ENCODE peak calls at places on chromosomes 11 and 22, in six cellular contexts. P, G, U, I, V and X are unnamed samples.

GRCh38 chr11:126874276-126874675 is 126.3 kb downstream of the KIRREL3 start:
- DNase-seq in P (no peak), G (no peak), U (no peak), I (no peak), V (no peak), X (no peak)

GRCh38 chr11:67267188-67268035 is 1.1 kb downstream of the GRK2 start:
- DNase-seq in P (no peak), G (no peak), U (no peak), I (no peak), V (no peak), X (no peak)

GRCh38 chr11:59187587-59187986 is 15.7 kb downstream of the DTX4 start:
- DNase-seq in P (no peak), G (no peak), U (no peak), I (no peak), V (no peak), X (peak)

GRCh38 chr11:107621090-107621489 is 30.1 kb downstream of the ELMOD1 start:
- DNase-seq in P (no peak), G (no peak), U (no peak), I (no peak), V (no peak), X (no peak)

GRCh38 chr22:23219787-23220484 is 39.6 kb downstream of the BCR start:
- DNase-seq in P (peak), G (no peak), U (peak), I (peak), V (no peak), X (no peak)

GRCh38 chr11:7531011-7531410 is 17.2 kb downstream of the PPFIBP2 start:
- DNase-seq in P (no peak), G (no peak), U (no peak), I (no peak), V (no peak), X (no peak)

GRCh38 chr22:25112538-25113253 is 87.0 kb upstream of the CRYBB3 start:
- DNase-seq in P (no peak), G (no peak), U (no peak), I (no peak), V (no peak), X (peak)

GRCh38 chr11:134515081-134515960 is 103.3 kb upstream of the B3GAT1 start:
- DNase-seq in P (no peak), G (no peak), U (no peak), I (no peak), V (no peak), X (no peak)

GRCh38 chr11:126624491-126624890 is 269.0 kb downstream of the ST3GAL4 start:
- DNase-seq in P (no peak), G (no peak), U (no peak), I (no peak), V (no peak), X (no peak)

GRCh38 chr22:49820984-49821383 is 6.7 kb downstream of the BRD1 start:
- DNase-seq in P (no peak), G (no peak), U (no peak), I (no peak), V (no peak), X (no peak)

GRCh38 chr11:94968334-94968958 is 4.9 kb downstream of the CWC15 start:
- DNase-seq in P (peak), G (no peak), U (no peak), I (no peak), V (no peak), X (no peak)

GRCh38 chr22:33112606-33113005 is 54.4 kb upstream of the SYN3 start:
- DNase-seq in P (no peak), G (no peak), U (no peak), I (no peak), V (no peak), X (no peak)

GRCh38 chr11:30533445-30533947 is 52.7 kb downstream of the MPPED2 start:
- DNase-seq in P (no peak), G (no peak), U (no peak), I (no peak), V (no peak), X (no peak)

GRCh38 chr11:3080733-3081385 is 23.6 kb upstream of the CARS1 start:
- DNase-seq in P (no peak), G (no peak), U (no peak), I (no peak), V (no peak), X (no peak)